ENCODE peak calls at places on chromosomes 16 and 17, in six cellular contexts. C, E, M, G, K and X are unnamed samples.

GRCh38 chr17:332558-333322 is 19.9 kb downstream of the RPH3AL start:
- DNase-seq in G (peak), E (peak), M (no peak), K (peak), C (no peak), X (no peak)

GRCh38 chr17:47720754-47721533 is 12.1 kb upstream of the TBX21 start:
- DNase-seq in K (peak), M (peak), E (peak), C (peak), G (no peak), X (peak)

GRCh38 chr17:17913695-17914332 is 58.4 kb downstream of the TOM1L2 start:
- DNase-seq in M (peak), G (peak), E (peak), K (peak), C (peak), X (peak)

GRCh38 chr16:87119748-87120147 is 197.4 kb downstream of the C16orf95 start:
- DNase-seq in C (no peak), G (no peak), E (no peak), K (no peak), M (no peak), X (no peak)

GRCh38 chr16:1308036-1308976 is 1.1 kb upstream of the UBE2I start:
- DNase-seq in M (no peak), K (no peak), G (no peak), C (peak), E (peak), X (no peak)

GRCh38 chr16:59988591-59988990 is 1254.5 kb upstream of the GOT2 start:
- DNase-seq in C (no peak), G (no peak), K (no peak), E (no peak), M (no peak), X (no peak)

GRCh38 chr16:57683599-57684545 is 10.7 kb upstream of the DRC7 start:
- DNase-seq in M (no peak), E (no peak), G (no peak), K (no peak), C (no peak), X (no peak)

GRCh38 chr17:29399634-29400033 is 9.5 kb downstream of the TAOK1 start:
- DNase-seq in E (no peak), K (no peak), G (no peak), M (no peak), C (no peak), X (no peak)

GRCh38 chr17:8479431-8479947 is 43.8 kb downstream of the NDEL1 start:
- DNase-seq in M (no peak), K (no peak), E (no peak), C (no peak), G (peak), X (peak)

GRCh38 chr16:68790944-68791343 is 52.4 kb upstream of the TANGO6 start:
- DNase-seq in G (no peak), M (no peak), E (peak), K (no peak), C (no peak), X (peak)

GRCh38 chr16:23807028-23807427 is 28.8 kb upstream of the PRKCB start:
- DNase-seq in M (no peak), G (no peak), K (no peak), C (no peak), E (no peak), X (no peak)

GRCh38 chr17:9236286-9237052 is 215.2 kb downstream of the NTN1 start:
- DNase-seq in C (no peak), M (no peak), G (no peak), E (no peak), K (peak), X (no peak)

GRCh38 chr17:2027528-2028233 is 2.3 kb upstream of the DPH1 start:
- DNase-seq in K (no peak), G (no peak), M (no peak), E (no peak), C (no peak), X (no peak)

GRCh38 chr17:78583091-78583490 is 5.9 kb upstream of the DNAH17 start:
- DNase-seq in K (peak), E (peak), G (no peak), M (no peak), C (no peak), X (peak)

GRCh38 chr16:87064731-87065720 is 252.2 kb downstream of the C16orf95 start:
- DNase-seq in E (no peak), K (no peak), C (no peak), M (no peak), G (no peak), X (peak)

GRCh38 chr17:5832886-5833285 is 237.3 kb upstream of the WSCD1 start:
- DNase-seq in M (no peak), K (no peak), E (peak), C (peak), G (no peak), X (peak)

GRCh38 chr17:7486181-7486580 is 2.0 kb downstream of the POLR2A start:
- DNase-seq in G (no peak), C (no peak), E (no peak), M (no peak), K (no peak), X (no peak)

GRCh38 chr17:31540602-31541307 is 149.3 kb downstream of the RAB11FIP4 start:
- DNase-seq in M (no peak), C (no peak), K (no peak), G (no peak), E (no peak), X (no peak)

GRCh38 chr17:69175812-69176517 is 34.3 kb upstream of the ABCA6 start:
- DNase-seq in E (no peak), C (peak), G (no peak), M (no peak), K (no peak), X (no peak)

GRCh38 chr17:77877674-77878355 is 80.7 kb upstream of the TNRC6C start:
- DNase-seq in E (no peak), C (no peak), K (no peak), M (no peak), G (no peak), X (no peak)

GRCh38 chr16:21957687-21958346 is 4.7 kb downstream of the UQCRC2 start:
- DNase-seq in K (no peak), E (no peak), G (no peak), C (no peak), M (no peak), X (no peak)

GRCh38 chr16:4987580-4988374 is 29.6 kb downstream of the SEC14L5 start:
- DNase-seq in C (no peak), E (peak), K (peak), G (no peak), M (no peak), X (peak)

GRCh38 chr17:64554028-64554637 is 47.4 kb downstream of the CEP95 start:
- DNase-seq in E (peak), K (no peak), M (no peak), G (no peak), C (no peak), X (no peak)

GRCh38 chr16:84739349-84740124 is 39.7 kb downstream of the USP10 start:
- DNase-seq in K (no peak), E (no peak), C (no peak), M (no peak), G (no peak), X (no peak)

GRCh38 chr16:67720236-67720635 is 1.1 kb upstream of the GFOD2 start:
- DNase-seq in K (peak), G (no peak), E (no peak), C (no peak), M (no peak), X (no peak)

GRCh38 chr17:9878791-9879525 is 26.1 kb downstream of the RCVRN start:
- DNase-seq in E (no peak), M (no peak), G (no peak), K (no peak), C (peak), X (no peak)

GRCh38 chr16:85803570-85803969 is 4.1 kb downstream of the COX4I1 start:
- DNase-seq in K (no peak), M (no peak), C (no peak), G (no peak), E (no peak), X (no peak)

GRCh38 chr17:2259769-2260536 is 43.6 kb downstream of the SMG6 start:
- DNase-seq in E (peak), M (peak), C (no peak), K (no peak), G (no peak), X (no peak)

GRCh38 chr16:49644143-49644460 is 211.8 kb downstream of the ZNF423 start:
- DNase-seq in K (no peak), M (no peak), E (peak), G (no peak), C (no peak), X (peak)

GRCh38 chr16:77359065-77359502 is 75.8 kb downstream of the ADAMTS18 start:
- DNase-seq in M (no peak), G (no peak), C (peak), E (no peak), K (no peak), X (no peak)

GRCh38 chr17:64213995-64214507 is 49.0 kb downstream of the TEX2 start:
- DNase-seq in M (no peak), E (no peak), K (no peak), C (no peak), G (no peak), X (no peak)

GRCh38 chr16:30185683-30186421 is 2.5 kb downstream of the CORO1A start:
- DNase-seq in G (peak), C (no peak), K (peak), M (peak), E (no peak), X (peak)

DNA sequence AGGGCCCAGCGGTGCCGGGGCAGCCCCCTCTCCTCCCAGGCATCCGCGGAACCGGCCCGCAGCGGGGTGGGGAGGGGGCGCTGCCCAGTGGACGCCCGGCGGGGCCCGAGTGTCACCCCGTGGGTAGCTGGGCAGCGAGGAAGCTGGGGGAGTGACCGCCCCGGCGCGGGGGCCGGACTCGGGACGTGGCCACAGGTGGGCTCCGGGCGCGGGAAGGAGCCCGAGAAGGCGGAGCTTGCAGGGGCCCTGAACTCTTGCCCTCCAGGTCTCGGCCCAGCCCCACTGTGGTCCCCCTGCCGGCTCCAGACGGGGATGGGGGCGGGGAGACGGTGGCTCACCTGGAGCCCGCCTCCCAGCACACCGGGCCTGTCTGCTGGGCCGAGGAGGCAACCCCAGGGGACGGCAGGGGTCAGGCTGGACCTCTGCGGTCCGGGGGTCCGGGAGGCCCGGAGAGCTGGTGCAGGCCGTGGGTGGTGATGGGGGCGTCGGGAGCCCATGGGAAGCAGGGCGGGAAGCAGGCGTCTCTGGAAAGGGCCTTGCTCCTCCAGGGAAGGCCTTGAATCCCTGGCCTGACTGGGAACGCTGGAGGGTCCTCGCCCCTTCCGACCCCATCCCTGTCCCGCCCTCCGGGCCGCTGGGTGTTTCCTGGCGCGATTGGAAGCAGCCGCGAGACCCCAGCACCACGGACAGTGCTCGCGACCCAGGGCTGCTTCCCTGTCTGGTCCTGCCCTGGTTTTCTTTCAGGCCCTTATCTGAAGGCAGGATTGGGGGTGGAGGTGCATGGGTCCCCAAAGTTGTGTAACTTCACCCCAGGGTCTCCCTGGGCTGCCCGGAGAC is 1.9 kb downstream of the MGAT5B start:
- DNase-seq in E (peak), G (no peak), M (no peak), C (no peak), K (no peak), X (peak)
- H3K4me3 ChIP-seq in E (no peak), G (no peak), M (no peak), C (no peak), K (no peak), X (peak)

GRCh38 chr16:46737621-46738214 is 10.4 kb downstream of the MYLK3 start:
- DNase-seq in C (no peak), M (no peak), K (peak), G (no peak), E (no peak), X (peak)

GRCh38 chr16:46732561-46732960 is 15.6 kb downstream of the MYLK3 start:
- DNase-seq in K (no peak), G (no peak), C (no peak), M (no peak), E (no peak), X (no peak)

GRCh38 chr16:46733319-46733830 is 14.8 kb downstream of the MYLK3 start:
- DNase-seq in E (no peak), M (no peak), G (no peak), K (no peak), C (no peak), X (no peak)

GRCh38 chr16:46739934-46740333 is 8.2 kb downstream of the MYLK3 start:
- DNase-seq in G (no peak), K (peak), C (no peak), E (peak), M (no peak), X (no peak)

GRCh38 chr16:46736695-46737094 is 11.4 kb downstream of the MYLK3 start:
- DNase-seq in C (no peak), M (no peak), G (no peak), K (peak), E (peak), X (peak)
- H3K4me3 ChIP-seq in C (no peak), M (no peak), G (no peak), K (no peak), E (no peak), X (no peak)

GRCh38 chr17:3695129-3695722 is 729 bp downstream of the P2RX5 start:
- DNase-seq in G (no peak), M (no peak), E (no peak), K (peak), C (no peak), X (no peak)
- H3K4me3 ChIP-seq in G (no peak), M (peak), E (no peak), K (no peak), C (peak), X (peak)

DNA sequence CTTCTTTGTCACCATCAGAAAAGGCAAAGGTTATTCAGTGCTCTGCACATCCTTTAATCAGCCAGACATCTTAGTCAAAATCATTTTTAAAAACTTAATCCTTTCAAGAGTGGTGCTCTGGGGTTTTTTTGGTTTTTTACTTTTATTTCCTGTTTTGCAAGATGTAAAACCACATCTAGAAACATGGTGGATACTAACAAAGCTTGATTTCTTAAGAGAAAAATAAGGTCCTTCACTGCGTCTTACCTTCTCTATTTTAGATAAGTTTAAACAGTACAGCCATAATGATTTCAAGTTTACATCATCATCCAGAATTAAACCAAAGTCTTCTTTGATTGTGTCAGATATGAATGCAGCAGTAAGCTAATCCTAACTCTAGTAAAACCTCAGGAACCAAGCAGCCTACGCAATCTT is 6.3 kb downstream of the ANKRD11 start:
- DNase-seq in K (no peak), G (no peak), C (no peak), M (no peak), E (no peak), X (no peak)
- H3K4me3 ChIP-seq in K (no peak), G (no peak), C (no peak), M (peak), E (no peak), X (no peak)

DNA sequence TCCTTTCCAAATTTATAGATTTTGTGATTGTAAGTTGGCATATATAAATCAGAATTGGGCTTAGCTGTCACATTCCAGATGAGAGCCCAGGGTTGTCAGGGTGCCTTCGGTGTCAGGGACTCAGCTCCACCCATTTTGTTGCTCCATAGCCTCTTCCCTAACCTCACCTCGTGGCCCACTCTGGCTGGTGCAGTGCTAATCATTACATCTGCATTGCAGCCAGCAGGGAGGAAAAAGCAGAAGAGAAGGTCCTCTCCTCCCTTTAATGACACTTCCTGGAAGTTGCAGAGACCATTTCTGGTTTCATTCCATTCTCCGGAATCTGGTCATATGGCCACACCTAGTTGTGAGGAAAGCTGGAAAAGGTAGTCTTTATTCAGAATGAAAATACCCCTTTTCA is 113.3 kb downstream of the CCT6B start:
- DNase-seq in G (no peak), M (no peak), C (no peak), E (no peak), K (no peak), X (peak)
- H3K4me3 ChIP-seq in G (no peak), M (no peak), C (no peak), E (no peak), K (no peak), X (no peak)